ENCODE peak calls at places on chromosomes 11 and 22, in nine cellular contexts. P is endodermal cell, C is psoas muscle, V is AG04450, I is mammary epithelial cell, T is prostate gland, W is hepatocyte, S is lower lobe of right lung, D is K562. J is an unnamed sample.

GRCh38 chr11:2796091-2796490 is 89.5 kb downstream of the CDKN1C start:
- DNase-seq in P (peak; percentile 32), C (peak; percentile 15), V (no peak), I (no peak), T (no peak), W (no peak), S (no peak), D (no peak), J (no peak)

GRCh38 chr11:72828692-72829101 is 14.5 kb downstream of the ATG16L2 start:
- DNase-seq in P (no peak), C (no peak), V (no peak), I (no peak), T (no peak), W (no peak), S (peak; percentile 30), D (no peak), J (no peak)

GRCh38 chr11:73195191-73196007 is 22.7 kb upstream of the P2RY2 start:
- DNase-seq in P (no peak), C (peak; percentile 17), V (no peak), I (peak; percentile 98), T (peak; percentile 54), W (peak; percentile 74), S (no peak), D (no peak), J (no peak)

GRCh38 chr11:120336641-120337132 is 474 bp downstream of the ARHGEF12 start:
- DNase-seq in P (peak; percentile 86), C (peak; percentile 82), V (no peak), I (no peak), T (peak; percentile 41), W (peak; percentile 78), S (peak; percentile 68), D (peak; percentile 66), J (no peak)

GRCh38 chr11:253160-253885 is 16.5 kb downstream of the PSMD13 start:
- DNase-seq in P (peak; percentile 32), C (no peak), V (no peak), I (no peak), T (no peak), W (no peak), S (no peak), D (no peak), J (no peak)

GRCh38 chr22:19876314-19876940 is 21.8 kb upstream of the GNB1L start:
- DNase-seq in P (peak; percentile 42), C (peak; percentile 49), V (no peak), I (no peak), T (no peak), W (no peak), S (peak; percentile 39), D (no peak), J (no peak)

GRCh38 chr11:46906596-46906995 is 11.8 kb downstream of the LRP4 start:
- DNase-seq in P (peak; percentile 81), C (no peak), V (no peak), I (no peak), T (no peak), W (peak; percentile 42), S (no peak), D (no peak), J (no peak)

GRCh38 chr11:131682373-131683015 is 312.1 kb downstream of the NTM start:
- DNase-seq in P (peak; percentile 42), C (no peak), V (no peak), I (no peak), T (no peak), W (no peak), S (no peak), D (no peak), J (no peak)

GRCh38 chr11:61860054-61860903 is 31.1 kb downstream of the FADS3 start:
- DNase-seq in P (no peak), C (no peak), V (no peak), I (no peak), T (peak; percentile 78), W (no peak), S (no peak), D (peak; percentile 77), J (peak; percentile 89)

GRCh38 chr11:130633466-130633865 is 185.0 kb downstream of the ADAMTS15 start:
- DNase-seq in P (no peak), C (no peak), V (no peak), I (peak; percentile 69), T (no peak), W (no peak), S (no peak), D (no peak), J (no peak)

DNA sequence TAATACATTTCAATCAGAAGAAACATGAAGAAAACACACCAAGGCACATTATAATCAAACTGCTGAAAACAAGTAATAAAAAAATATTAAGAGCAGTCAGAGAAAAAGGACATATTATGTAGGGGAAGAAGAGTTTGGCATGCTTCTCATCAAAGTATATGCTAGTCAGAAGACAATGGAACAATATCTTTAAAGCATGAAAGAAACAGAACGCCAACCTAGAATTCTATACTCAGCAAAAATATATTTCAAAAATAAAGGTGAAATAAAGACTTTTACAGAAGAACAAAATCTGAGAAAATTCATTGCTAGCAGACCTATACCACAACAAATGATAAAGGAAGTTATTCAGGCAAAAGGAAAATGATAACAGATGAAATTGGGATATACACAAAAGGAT is 34.6 kb upstream of the ANO1 start:
- DNase-seq in P (no peak), C (no peak), V (no peak), I (no peak), T (no peak), W (no peak), S (no peak), D (no peak), J (no peak)
- H3K9me3 ChIP-seq in P (peaks cover 44% of the 10 kb centered on the region), C (peaks cover 17% of the 10 kb centered on the region), V (peaks cover 25% of the 10 kb centered on the region), I (peaks cover 16% of the 10 kb centered on the region), T (no peaks in the 10 kb centered on the region), W (peaks cover 19% of the 10 kb centered on the region), S (peaks cover 19% of the 10 kb centered on the region), D (no peaks in the 10 kb centered on the region), J (no peaks in the 10 kb centered on the region)

DNA sequence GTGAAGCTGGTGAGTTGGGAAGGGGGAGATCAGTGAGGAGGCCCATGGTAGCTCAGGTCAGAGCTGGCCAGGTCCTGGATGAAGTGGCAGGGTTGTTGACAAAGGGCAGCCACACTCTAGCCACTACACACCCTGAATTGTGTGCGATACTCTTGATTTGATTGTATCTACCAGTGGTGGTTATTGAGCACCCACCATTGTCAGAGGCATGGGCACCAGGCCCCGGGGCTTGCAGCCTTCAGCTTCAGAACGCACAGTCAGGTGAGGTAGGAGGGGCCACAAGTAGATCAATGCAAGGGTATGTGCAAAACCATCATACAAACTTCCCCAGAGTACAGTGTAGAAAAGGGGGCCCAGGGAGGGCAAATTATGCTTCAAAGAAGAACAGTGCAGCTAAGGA is 38.1 kb downstream of the MICAL2 start:
- DNase-seq in P (no peak), C (no peak), V (no peak), I (no peak), T (no peak), W (no peak), S (no peak), D (no peak), J (no peak)
- H3K27ac ChIP-seq in P (no peak overlapping the region), C (no peak overlapping the region), V (peak overlapping the region; percentile 47), I (no peak overlapping the region), T (no peak overlapping the region), W (no peak overlapping the region), S (no peak overlapping the region), D (peak overlapping the region; percentile 97), J (peak overlapping the region; percentile 80)

DNA sequence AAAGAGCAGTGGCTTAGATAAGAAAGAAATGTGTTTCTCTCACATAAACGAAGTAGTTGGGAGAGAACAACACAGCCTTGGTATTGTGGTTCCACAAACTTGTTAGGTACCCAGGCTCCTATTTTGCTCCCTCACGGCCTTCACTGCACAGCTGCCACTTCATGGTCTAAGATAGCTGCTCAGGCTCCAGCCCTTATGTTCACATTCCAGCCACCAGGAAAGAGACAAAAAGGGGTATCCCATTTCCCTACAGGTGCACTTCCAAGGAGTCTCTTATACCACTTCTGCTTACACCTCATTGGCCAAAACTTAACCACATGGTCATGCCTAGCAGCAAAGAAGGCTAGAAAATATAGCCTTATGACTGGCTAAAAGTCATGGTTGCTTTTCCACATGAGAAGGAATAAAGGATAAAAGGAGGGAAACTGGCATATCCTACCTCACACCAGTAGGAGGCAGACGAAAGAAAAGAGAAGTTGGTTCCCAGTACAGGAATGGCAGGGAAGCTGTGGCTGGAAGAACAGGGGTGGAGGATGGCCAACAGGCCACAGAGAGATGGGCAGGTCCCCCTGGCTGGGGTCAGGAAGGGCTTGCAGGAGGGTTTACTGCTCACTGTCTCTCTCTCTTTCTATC is 5.4 kb upstream of the HDHD5 start:
- DNase-seq in P (peak; percentile 64), C (no peak), V (no peak), I (no peak), T (no peak), W (no peak), S (no peak), D (peak; percentile 46), J (no peak)
- TF ChIP-seq CTCF in P (peak; percentile 77), C (no peak), V (peak; percentile 25), I (peak; percentile 15), T (no peak), W (peak; percentile 2), S (peak; percentile 10), D (peak; percentile 10), J (peak; percentile 23)

GRCh38 chr11:57378166-57378565 is 2.8 kb downstream of the PRG3 start:
- DNase-seq in P (no peak), C (no peak), V (no peak), I (no peak), T (no peak), W (no peak), S (no peak), D (no peak), J (no peak)
- H3K9me3 ChIP-seq in P (no peaks in the 10 kb centered on the region), C (no peaks in the 10 kb centered on the region), V (no peaks in the 10 kb centered on the region), I (no peaks in the 10 kb centered on the region), T (no peaks in the 10 kb centered on the region), W (no peaks in the 10 kb centered on the region), S (no peaks in the 10 kb centered on the region), D (no peaks in the 10 kb centered on the region), J (no peaks in the 10 kb centered on the region)

GRCh38 chr11:75664366-75664765 is 4.5 kb downstream of the MAP6 start:
- DNase-seq in P (no peak), C (no peak), V (no peak), I (no peak), T (no peak), W (no peak), S (no peak), D (no peak), J (no peak)
- H3K27ac ChIP-seq in P (peak overlapping the region; percentile 74), C (no peak overlapping the region), V (no peak overlapping the region), I (no peak overlapping the region), T (no peak overlapping the region), W (no peak overlapping the region), S (no peak overlapping the region), D (no peak overlapping the region), J (no peak overlapping the region)

GRCh38 chr11:45021692-45022130 is 71.0 kb upstream of the TP53I11 start:
- DNase-seq in P (peak; percentile 75), C (peak; percentile 93), V (no peak), I (no peak), T (no peak), W (peak; percentile 52), S (peak; percentile 57), D (no peak), J (peak; percentile 81)
- TF ChIP-seq CTCF in P (no peak), C (peak; percentile 3), V (no peak), I (no peak), T (no peak), W (no peak), S (no peak), D (no peak), J (no peak)